ENCODE peak calls at places on chromosomes 6 and 20, in four cellular contexts. A is H1, M is K562, B is GM12878. Z is an unnamed sample.

GRCh38 chr20:9280654-9281053 is 211.8 kb downstream of the PLCB4 start:
- DNase-seq in A (no peak), B (no peak), M (no peak), Z (peak)

GRCh38 chr20:32482251-32483220 is 102.6 kb downstream of the NOL4L start:
- DNase-seq in A (peak), M (no peak), B (no peak), Z (peak)

GRCh38 chr6:144297498-144298166 is 12.5 kb downstream of the UTRN start:
- DNase-seq in A (no peak), B (no peak), M (no peak), Z (no peak)

GRCh38 chr6:52640170-52640569 is 30.7 kb upstream of the TMEM14A start:
- DNase-seq in B (no peak), A (no peak), M (no peak), Z (no peak)

GRCh38 chr20:46571418-46571817 is 21.0 kb upstream of the OCSTAMP start:
- DNase-seq in M (no peak), A (no peak), B (no peak), Z (no peak)

GRCh38 chr6:144294016-144294415 is 8.9 kb downstream of the UTRN start:
- DNase-seq in B (no peak), A (no peak), M (no peak), Z (no peak)

GRCh38 chr6:157537518-157537917 is 156.5 kb downstream of the ZDHHC14 start:
- DNase-seq in M (no peak), A (no peak), B (no peak), Z (no peak)

GRCh38 chr6:128567029-128567428 is 46.6 kb upstream of the PTPRK start:
- DNase-seq in A (no peak), B (no peak), M (no peak), Z (no peak)

GRCh38 chr6:22027226-22027725 is 269.6 kb downstream of the PRL start:
- DNase-seq in B (no peak), M (no peak), A (no peak), Z (no peak)

GRCh38 chr6:157471077-157471686 is 90.2 kb downstream of the ZDHHC14 start:
- DNase-seq in A (no peak), B (no peak), M (no peak), Z (no peak)

GRCh38 chr20:6012166-6012565 is 41.7 kb downstream of the LRRN4 start:
- DNase-seq in B (no peak), M (no peak), A (no peak), Z (no peak)

GRCh38 chr6:24951831-24952299 is 16.1 kb upstream of the RIPOR2 start:
- DNase-seq in B (no peak), A (no peak), M (no peak), Z (no peak)

DNA sequence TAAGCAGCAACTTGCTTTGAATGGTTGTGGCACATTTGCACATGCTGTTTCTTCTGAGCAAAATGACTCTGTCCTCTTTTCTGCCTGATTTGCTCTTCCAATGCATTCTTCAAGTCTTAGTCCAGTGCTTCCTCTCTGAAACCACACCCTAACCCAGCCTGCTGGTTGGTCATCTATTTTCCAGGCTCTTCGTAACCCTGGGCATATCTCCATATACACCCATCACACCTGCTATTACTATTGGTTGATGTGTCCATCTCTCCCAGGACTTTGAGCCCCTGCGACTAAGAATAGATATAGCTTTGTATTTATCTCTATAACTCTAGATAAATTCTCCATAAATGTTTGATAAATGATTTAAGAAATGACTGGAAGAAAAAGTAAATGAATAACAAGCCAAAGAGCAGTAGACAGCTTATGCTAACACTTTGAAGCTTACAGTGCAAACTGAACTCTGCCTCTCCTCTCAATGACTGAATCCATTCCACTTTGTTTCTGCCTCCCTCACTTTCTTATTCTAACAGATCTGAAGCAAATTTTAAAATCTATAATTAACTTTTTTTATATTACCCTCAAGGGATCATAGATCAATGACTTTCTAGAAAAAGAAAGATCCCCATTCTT is 59.7 kb upstream of the NT5E start:
- DNase-seq in A (no peak), B (no peak), M (no peak), Z (no peak)
- TF ChIP-seq NRF1 in A (no peak), B (no peak), M (no peak), Z (no peak)

DNA sequence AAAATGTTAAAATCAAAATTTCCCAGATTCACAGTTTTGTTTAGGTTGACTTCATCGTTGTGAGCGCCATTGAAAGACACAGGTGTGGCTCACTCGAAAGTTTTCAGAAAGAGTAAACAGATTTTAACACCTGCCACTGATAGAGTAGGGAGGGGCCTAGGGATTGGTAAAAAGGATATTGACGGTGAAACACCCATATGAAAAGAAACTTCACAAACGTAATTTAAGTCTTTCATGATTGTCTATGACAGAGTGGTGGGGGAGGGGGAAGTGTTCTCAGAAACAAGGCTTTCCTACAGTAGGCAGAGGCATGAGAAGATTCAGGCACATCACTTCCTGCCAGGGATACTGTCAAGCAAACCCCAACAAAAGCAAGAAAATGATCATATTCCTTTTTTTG is 101.4 kb downstream of the PERP start:
- DNase-seq in M (no peak), B (no peak), A (no peak), Z (no peak)
- TF ChIP-seq JUND in M (no peak), B (no peak), A (no peak), Z (no peak)

GRCh38 chr6:113772961-113773360 is 84.2 kb upstream of the MARCKS start:
- DNase-seq in B (no peak), M (no peak), A (no peak), Z (no peak)

GRCh38 chr6:113774122-113774835 is 82.9 kb upstream of the MARCKS start:
- DNase-seq in B (no peak), M (no peak), A (no peak), Z (no peak)

GRCh38 chr6:113779656-113780055 is 77.5 kb upstream of the MARCKS start:
- DNase-seq in A (no peak), B (no peak), M (no peak), Z (no peak)

GRCh38 chr6:113777601-113778000 is 79.5 kb upstream of the MARCKS start:
- DNase-seq in B (no peak), A (no peak), M (no peak), Z (no peak)

GRCh38 chr6:113776998-113777397 is 80.1 kb upstream of the MARCKS start:
- DNase-seq in B (no peak), M (no peak), A (no peak), Z (no peak)
- TF ChIP-seq USF2 in B (no peak), M (no peak), A (no peak), Z (no peak)

GRCh38 chr20:53708129-53708968 is 114.7 kb upstream of the ZNF217 start:
- DNase-seq in M (no peak), B (peak), A (no peak), Z (no peak)
- TF ChIP-seq NRF1 in M (no peak), B (no peak), A (no peak), Z (no peak)

DNA sequence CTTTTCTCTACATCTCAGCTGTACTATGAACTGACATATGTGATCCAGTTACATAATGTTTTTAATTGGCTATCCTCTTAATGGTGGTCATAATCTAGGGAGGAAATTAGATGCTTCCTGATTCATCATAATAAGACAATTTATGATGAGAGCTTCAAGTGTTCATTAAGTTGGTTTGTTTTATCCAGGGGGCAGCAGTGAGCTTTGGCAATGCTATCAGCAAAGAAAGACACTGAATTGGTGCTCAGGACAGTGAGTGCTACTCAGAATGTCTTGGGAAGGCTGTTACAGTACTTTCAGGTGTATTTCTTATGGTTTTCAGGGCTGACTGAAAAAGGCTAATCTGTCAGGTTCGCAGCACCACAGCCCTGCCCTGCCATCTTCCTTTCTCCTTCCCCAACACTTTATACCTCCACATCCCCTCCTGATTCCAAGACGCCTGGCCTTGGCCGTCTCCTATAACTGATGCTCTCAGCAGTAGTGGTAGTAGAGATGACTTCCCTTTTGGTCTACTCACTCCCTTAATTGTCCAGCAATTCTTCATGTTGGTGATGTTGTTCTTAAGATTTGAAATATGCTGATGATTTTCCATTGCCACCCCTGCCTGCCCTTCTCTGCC is 67.0 kb upstream of the TNFAIP3 start:
- DNase-seq in A (no peak), B (no peak), M (peak), Z (peak)
- TF ChIP-seq JUND in A (no peak), B (no peak), M (peak), Z (no peak)

GRCh38 chr6:32666420-32667300 is at the start of gene HLA-DQB1:
- DNase-seq in A (no peak), M (no peak), B (peak), Z (peak)
- TF ChIP-seq USF2 in A (no peak), M (no peak), B (no peak), Z (no peak)

GRCh38 chr20:38119446-38119845 is 45.6 kb downstream of the TGM2 start:
- DNase-seq in M (no peak), A (no peak), B (no peak), Z (no peak)
- TF ChIP-seq NRF1 in M (no peak), A (no peak), B (no peak), Z (no peak)

GRCh38 chr20:2298116-2298515 is 2.3 kb downstream of the TGM3 start:
- DNase-seq in B (no peak), A (no peak), M (no peak), Z (no peak)

GRCh38 chr20:2300420-2300819 is 4.6 kb downstream of the TGM3 start:
- DNase-seq in M (no peak), A (no peak), B (no peak), Z (no peak)

GRCh38 chr20:2300002-2300401 is 4.2 kb downstream of the TGM3 start:
- DNase-seq in A (no peak), M (no peak), B (no peak), Z (no peak)

GRCh38 chr20:2301164-2301622 is 5.4 kb downstream of the TGM3 start:
- DNase-seq in M (peak), B (peak), A (no peak), Z (no peak)

DNA sequence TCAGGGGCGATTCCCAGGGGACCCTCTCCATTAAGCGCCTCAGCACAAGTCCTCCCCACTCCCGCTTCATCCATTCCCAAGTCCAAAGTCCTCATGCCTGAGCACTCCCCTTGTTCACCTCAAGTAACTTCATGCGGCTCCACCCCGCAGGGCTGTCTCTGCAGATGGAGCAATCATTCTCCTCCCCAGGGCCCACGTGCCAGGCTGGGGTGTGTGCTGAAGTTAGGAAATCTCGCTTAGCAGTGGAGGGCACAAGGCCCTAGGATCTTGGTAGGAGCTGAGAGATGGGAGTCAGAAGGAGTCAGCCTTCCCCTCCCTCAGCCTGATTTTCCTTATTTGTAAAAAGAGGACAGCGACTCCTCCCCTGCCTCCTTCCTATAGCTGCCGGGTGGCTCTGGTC is 3.5 kb downstream of the TGM3 start:
- DNase-seq in A (no peak), M (no peak), B (no peak), Z (no peak)
- TF ChIP-seq JUND in A (no peak), M (no peak), B (no peak), Z (no peak)

GRCh38 chr20:59122377-59122932 is 41.2 kb upstream of the ZNF831 start:
- DNase-seq in B (no peak), A (no peak), M (no peak), Z (no peak)
- TF ChIP-seq USF2 in B (no peak), A (no peak), M (no peak), Z (no peak)

Z was measured in SK-N-SH.